ENCODE peak calls at places on chromosome 20, in ten cellular contexts. One of them, this sample, is unnamed.

GRCh38 chr20:60583741-60584140 is 625.5 kb downstream of the CDH26 start:
- DNase-seq in heart right ventricle: no peak
- DNase-seq in GM20000: no peak
- DNase-seq in neural crest cell: no peak
- DNase-seq in astrocyte of the spinal cord: no peak
- DNase-seq in thoracic aorta: no peak
- DNase-seq in Calu3: no peak
- DNase-seq in RWPE1: peak
- DNase-seq in cardiac muscle cell: no peak
- DNase-seq in endothelial cell: no peak
- DNase-seq in this sample: no peak

GRCh38 chr20:59945731-59946130 is 5.5 kb downstream of the FAM217B start:
- DNase-seq in thoracic aorta: no peak
- DNase-seq in heart right ventricle: no peak
- DNase-seq in Calu3: no peak
- DNase-seq in RWPE1: no peak
- DNase-seq in astrocyte of the spinal cord: no peak
- DNase-seq in endothelial cell: no peak
- DNase-seq in GM20000: no peak
- DNase-seq in neural crest cell: no peak
- DNase-seq in cardiac muscle cell: no peak
- DNase-seq in this sample: no peak

GRCh38 chr20:21336455-21337151 is 33.5 kb downstream of the XRN2 start:
- DNase-seq in neural crest cell: no peak
- DNase-seq in cardiac muscle cell: no peak
- DNase-seq in heart right ventricle: no peak
- DNase-seq in Calu3: no peak
- DNase-seq in astrocyte of the spinal cord: no peak
- DNase-seq in thoracic aorta: no peak
- DNase-seq in RWPE1: no peak
- DNase-seq in endothelial cell: no peak
- DNase-seq in GM20000: no peak
- DNase-seq in this sample: no peak

GRCh38 chr20:43914697-43915208 is at the start of gene TOX2:
- DNase-seq in RWPE1: peak
- DNase-seq in Calu3: peak
- DNase-seq in neural crest cell: peak
- DNase-seq in heart right ventricle: peak
- DNase-seq in GM20000: peak
- DNase-seq in endothelial cell: peak
- DNase-seq in astrocyte of the spinal cord: no peak
- DNase-seq in cardiac muscle cell: peak
- DNase-seq in thoracic aorta: no peak
- DNase-seq in this sample: peak

GRCh38 chr20:53390780-53391179 is 202.9 kb downstream of the ZNF217 start:
- DNase-seq in RWPE1: no peak
- DNase-seq in astrocyte of the spinal cord: no peak
- DNase-seq in neural crest cell: no peak
- DNase-seq in Calu3: no peak
- DNase-seq in heart right ventricle: no peak
- DNase-seq in endothelial cell: no peak
- DNase-seq in cardiac muscle cell: no peak
- DNase-seq in GM20000: no peak
- DNase-seq in thoracic aorta: no peak
- DNase-seq in this sample: no peak

GRCh38 chr20:53990768-53991472 is 79.5 kb downstream of the BCAS1 start:
- DNase-seq in endothelial cell: no peak
- DNase-seq in heart right ventricle: no peak
- DNase-seq in Calu3: no peak
- DNase-seq in astrocyte of the spinal cord: no peak
- DNase-seq in thoracic aorta: no peak
- DNase-seq in neural crest cell: no peak
- DNase-seq in RWPE1: no peak
- DNase-seq in GM20000: no peak
- DNase-seq in cardiac muscle cell: peak
- DNase-seq in this sample: no peak

GRCh38 chr20:54103067-54103761 is 32.8 kb upstream of the BCAS1 start:
- DNase-seq in astrocyte of the spinal cord: peak
- DNase-seq in cardiac muscle cell: peak
- DNase-seq in GM20000: peak
- DNase-seq in Calu3: peak
- DNase-seq in RWPE1: peak
- DNase-seq in thoracic aorta: no peak
- DNase-seq in heart right ventricle: peak
- DNase-seq in neural crest cell: peak
- DNase-seq in endothelial cell: peak
- DNase-seq in this sample: peak

GRCh38 chr20:1298888-1299511 is 29.9 kb downstream of the SDCBP2 start:
- DNase-seq in RWPE1: no peak
- DNase-seq in astrocyte of the spinal cord: no peak
- DNase-seq in Calu3: no peak
- DNase-seq in GM20000: no peak
- DNase-seq in heart right ventricle: no peak
- DNase-seq in endothelial cell: no peak
- DNase-seq in neural crest cell: no peak
- DNase-seq in thoracic aorta: no peak
- DNase-seq in cardiac muscle cell: no peak
- DNase-seq in this sample: no peak

GRCh38 chr20:61762886-61763739 is 302.6 kb downstream of the TAF4 start:
- DNase-seq in astrocyte of the spinal cord: no peak
- DNase-seq in thoracic aorta: no peak
- DNase-seq in endothelial cell: no peak
- DNase-seq in cardiac muscle cell: no peak
- DNase-seq in Calu3: no peak
- DNase-seq in RWPE1: no peak
- DNase-seq in neural crest cell: no peak
- DNase-seq in GM20000: no peak
- DNase-seq in heart right ventricle: no peak
- DNase-seq in this sample: no peak

GRCh38 chr20:31542201-31542842 is 28.1 kb downstream of the HM13 start:
- DNase-seq in GM20000: no peak
- DNase-seq in cardiac muscle cell: no peak
- DNase-seq in heart right ventricle: no peak
- DNase-seq in astrocyte of the spinal cord: no peak
- DNase-seq in neural crest cell: no peak
- DNase-seq in Calu3: no peak
- DNase-seq in thoracic aorta: no peak
- DNase-seq in endothelial cell: no peak
- DNase-seq in RWPE1: no peak
- DNase-seq in this sample: peak

GRCh38 chr20:38842558-38842981 is 37.1 kb downstream of the PPP1R16B start:
- DNase-seq in GM20000: peak
- DNase-seq in astrocyte of the spinal cord: no peak
- DNase-seq in heart right ventricle: no peak
- DNase-seq in RWPE1: no peak
- DNase-seq in neural crest cell: no peak
- DNase-seq in thoracic aorta: no peak
- DNase-seq in Calu3: no peak
- DNase-seq in cardiac muscle cell: no peak
- DNase-seq in endothelial cell: no peak
- DNase-seq in this sample: no peak

GRCh38 chr20:33433465-33433864 is 10.1 kb downstream of the SNTA1 start:
- DNase-seq in endothelial cell: no peak
- DNase-seq in astrocyte of the spinal cord: no peak
- DNase-seq in neural crest cell: no peak
- DNase-seq in heart right ventricle: peak
- DNase-seq in GM20000: no peak
- DNase-seq in RWPE1: no peak
- DNase-seq in Calu3: no peak
- DNase-seq in cardiac muscle cell: no peak
- DNase-seq in thoracic aorta: peak
- DNase-seq in this sample: no peak

GRCh38 chr20:5182615-5183254 is 55.9 kb downstream of the CDS2 start:
- DNase-seq in thoracic aorta: no peak
- DNase-seq in heart right ventricle: no peak
- DNase-seq in RWPE1: no peak
- DNase-seq in neural crest cell: no peak
- DNase-seq in GM20000: no peak
- DNase-seq in Calu3: no peak
- DNase-seq in astrocyte of the spinal cord: no peak
- DNase-seq in endothelial cell: no peak
- DNase-seq in cardiac muscle cell: no peak
- DNase-seq in this sample: no peak

GRCh38 chr20:44273231-44274215 is 26.4 kb downstream of the GDAP1L1 start:
- DNase-seq in endothelial cell: no peak
- DNase-seq in Calu3: no peak
- DNase-seq in GM20000: no peak
- DNase-seq in thoracic aorta: no peak
- DNase-seq in heart right ventricle: no peak
- DNase-seq in neural crest cell: no peak
- DNase-seq in astrocyte of the spinal cord: no peak
- DNase-seq in RWPE1: no peak
- DNase-seq in cardiac muscle cell: no peak
- DNase-seq in this sample: no peak

GRCh38 chr20:42902519-42902908 is 287.2 kb downstream of the PTPRT start:
- DNase-seq in RWPE1: no peak
- DNase-seq in endothelial cell: no peak
- DNase-seq in GM20000: no peak
- DNase-seq in cardiac muscle cell: no peak
- DNase-seq in Calu3: no peak
- DNase-seq in thoracic aorta: no peak
- DNase-seq in heart right ventricle: no peak
- DNase-seq in astrocyte of the spinal cord: no peak
- DNase-seq in neural crest cell: no peak
- DNase-seq in this sample: no peak

GRCh38 chr20:43767686-43768474 is 41.1 kb upstream of the GTSF1L start:
- DNase-seq in GM20000: no peak
- DNase-seq in cardiac muscle cell: peak
- DNase-seq in endothelial cell: no peak
- DNase-seq in Calu3: no peak
- DNase-seq in neural crest cell: no peak
- DNase-seq in RWPE1: peak
- DNase-seq in thoracic aorta: no peak
- DNase-seq in astrocyte of the spinal cord: peak
- DNase-seq in heart right ventricle: no peak
- DNase-seq in this sample: peak

GRCh38 chr20:6898928-6899327 is 131.4 kb downstream of the BMP2 start:
- DNase-seq in Calu3: no peak
- DNase-seq in thoracic aorta: no peak
- DNase-seq in astrocyte of the spinal cord: no peak
- DNase-seq in RWPE1: no peak
- DNase-seq in cardiac muscle cell: no peak
- DNase-seq in endothelial cell: no peak
- DNase-seq in neural crest cell: no peak
- DNase-seq in GM20000: no peak
- DNase-seq in heart right ventricle: no peak
- DNase-seq in this sample: no peak
- TF ChIP-seq CTCF in Calu3: no peak
- TF ChIP-seq CTCF in thoracic aorta: no peak
- TF ChIP-seq CTCF in astrocyte of the spinal cord: no peak
- TF ChIP-seq CTCF in RWPE1: no peak
- TF ChIP-seq CTCF in cardiac muscle cell: no peak
- TF ChIP-seq CTCF in endothelial cell: no peak
- TF ChIP-seq CTCF in neural crest cell: no peak
- TF ChIP-seq CTCF in GM20000: no peak
- TF ChIP-seq CTCF in heart right ventricle: no peak
- TF ChIP-seq CTCF in this sample: no peak

GRCh38 chr20:2624190-2624589 is 28.2 kb upstream of the NOP56 start:
- DNase-seq in heart right ventricle: no peak
- DNase-seq in RWPE1: no peak
- DNase-seq in Calu3: no peak
- DNase-seq in astrocyte of the spinal cord: no peak
- DNase-seq in GM20000: no peak
- DNase-seq in endothelial cell: no peak
- DNase-seq in thoracic aorta: no peak
- DNase-seq in cardiac muscle cell: peak
- DNase-seq in neural crest cell: no peak
- DNase-seq in this sample: no peak
- TF ChIP-seq CTCF in heart right ventricle: no peak
- TF ChIP-seq CTCF in RWPE1: no peak
- TF ChIP-seq CTCF in Calu3: no peak
- TF ChIP-seq CTCF in astrocyte of the spinal cord: no peak
- TF ChIP-seq CTCF in GM20000: no peak
- TF ChIP-seq CTCF in endothelial cell: no peak
- TF ChIP-seq CTCF in thoracic aorta: no peak
- TF ChIP-seq CTCF in cardiac muscle cell: no peak
- TF ChIP-seq CTCF in neural crest cell: no peak
- TF ChIP-seq CTCF in this sample: no peak

DNA sequence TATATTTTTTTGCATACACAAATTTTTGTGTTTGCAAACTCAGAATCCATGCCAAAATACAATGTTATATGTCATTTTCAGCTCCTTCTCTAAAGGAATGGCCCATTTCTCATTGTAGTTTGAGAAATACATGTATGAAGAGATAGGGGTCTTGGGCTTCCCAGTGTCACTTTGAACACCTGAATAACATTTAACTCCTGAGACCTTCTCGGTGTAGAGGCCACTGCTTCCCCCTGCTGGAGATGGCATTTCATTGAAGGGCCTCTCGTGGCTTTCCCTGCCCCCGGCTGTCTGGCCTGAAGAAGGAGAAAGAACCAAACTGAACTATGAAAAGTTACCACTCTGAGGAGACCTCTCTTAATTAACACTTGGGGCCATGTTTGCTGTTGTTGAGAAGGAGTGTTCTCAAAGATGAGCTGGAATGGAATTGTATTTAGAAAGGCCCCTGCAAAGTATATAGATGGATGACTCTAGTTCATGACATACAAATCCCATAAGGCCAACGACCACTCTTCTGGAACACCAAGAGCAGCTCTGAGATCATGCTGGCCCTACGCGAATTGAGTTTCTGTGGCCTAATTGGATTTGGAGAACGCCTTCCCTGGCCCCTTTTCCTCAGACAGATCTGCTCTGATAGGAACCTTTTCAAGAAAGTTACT is 58.8 kb downstream of the VAPB start:
- DNase-seq in neural crest cell: peak
- DNase-seq in Calu3: peak
- DNase-seq in thoracic aorta: no peak
- DNase-seq in heart right ventricle: no peak
- DNase-seq in RWPE1: peak
- DNase-seq in cardiac muscle cell: peak
- DNase-seq in GM20000: no peak
- DNase-seq in astrocyte of the spinal cord: peak
- DNase-seq in endothelial cell: peak
- DNase-seq in this sample: peak
- TF ChIP-seq CTCF in neural crest cell: peak
- TF ChIP-seq CTCF in Calu3: peak
- TF ChIP-seq CTCF in thoracic aorta: no peak
- TF ChIP-seq CTCF in heart right ventricle: peak
- TF ChIP-seq CTCF in RWPE1: peak
- TF ChIP-seq CTCF in cardiac muscle cell: peak
- TF ChIP-seq CTCF in GM20000: peak
- TF ChIP-seq CTCF in astrocyte of the spinal cord: peak
- TF ChIP-seq CTCF in endothelial cell: peak
- TF ChIP-seq CTCF in this sample: peak

GRCh38 chr20:16732506-16733152 is 2.8 kb downstream of the SNRPB2 start:
- DNase-seq in thoracic aorta: no peak
- DNase-seq in neural crest cell: no peak
- DNase-seq in heart right ventricle: no peak
- DNase-seq in GM20000: no peak
- DNase-seq in endothelial cell: no peak
- DNase-seq in RWPE1: no peak
- DNase-seq in Calu3: no peak
- DNase-seq in astrocyte of the spinal cord: no peak
- DNase-seq in cardiac muscle cell: peak
- DNase-seq in this sample: no peak

GRCh38 chr20:16729080-16729479 is 746 bp upstream of the SNRPB2 start:
- DNase-seq in GM20000: no peak
- DNase-seq in Calu3: no peak
- DNase-seq in heart right ventricle: no peak
- DNase-seq in cardiac muscle cell: no peak
- DNase-seq in endothelial cell: no peak
- DNase-seq in neural crest cell: no peak
- DNase-seq in thoracic aorta: no peak
- DNase-seq in RWPE1: no peak
- DNase-seq in astrocyte of the spinal cord: no peak
- DNase-seq in this sample: no peak

GRCh38 chr20:16729565-16730460 is at the start of gene SNRPB2:
- DNase-seq in astrocyte of the spinal cord: peak
- DNase-seq in GM20000: peak
- DNase-seq in thoracic aorta: peak
- DNase-seq in cardiac muscle cell: peak
- DNase-seq in endothelial cell: peak
- DNase-seq in heart right ventricle: peak
- DNase-seq in neural crest cell: peak
- DNase-seq in Calu3: peak
- DNase-seq in RWPE1: peak
- DNase-seq in this sample: peak
- TF ChIP-seq CTCF in astrocyte of the spinal cord: no peak
- TF ChIP-seq CTCF in GM20000: no peak
- TF ChIP-seq CTCF in thoracic aorta: peak
- TF ChIP-seq CTCF in cardiac muscle cell: peak
- TF ChIP-seq CTCF in endothelial cell: no peak
- TF ChIP-seq CTCF in heart right ventricle: no peak
- TF ChIP-seq CTCF in neural crest cell: no peak
- TF ChIP-seq CTCF in Calu3: no peak
- TF ChIP-seq CTCF in RWPE1: no peak
- TF ChIP-seq CTCF in this sample: peak